ENCODE peak calls at places on chromosomes 6 and 20, in four cellular contexts. H is endothelial cell of umbilical vein, Z is IMR-90, K is K562. D is an unnamed sample. For H3K9me1, the result is how much of the 10 kb centered on the place peaks cover.

GRCh38 chr6:36927114-36927513 is 27.4 kb upstream of the PI16 start:
- DNase-seq in H (no peak), K (no peak), Z (no peak), D (no peak)

GRCh38 chr20:64247970-64248841 is 7.3 kb upstream of the PCMTD2 start:
- DNase-seq in K (peak), Z (no peak), H (no peak), D (no peak)

GRCh38 chr6:84065718-84066290 is 32.2 kb downstream of the MRAP2 start:
- DNase-seq in H (peak), Z (peak), K (no peak), D (peak)

GRCh38 chr6:71107935-71108420 is 151.1 kb upstream of the B3GAT2 start:
- DNase-seq in Z (peak), K (no peak), H (peak), D (no peak)

GRCh38 chr6:90103056-90103793 is 193.4 kb downstream of the BACH2 start:
- DNase-seq in Z (no peak), K (no peak), H (no peak), D (no peak)

GRCh38 chr6:148530976-148531375 is 188.3 kb downstream of the SASH1 start:
- DNase-seq in K (no peak), Z (peak), H (no peak), D (no peak)

GRCh38 chr6:157755752-157756411 is 67.2 kb upstream of the SNX9 start:
- DNase-seq in H (no peak), K (no peak), Z (no peak), D (no peak)

GRCh38 chr20:12217382-12217781 is 299.7 kb downstream of the BTBD3 start:
- DNase-seq in K (no peak), H (no peak), Z (no peak), D (no peak)

GRCh38 chr6:164079275-164079600 is 664.7 kb downstream of the QKI start:
- DNase-seq in Z (no peak), K (no peak), H (no peak), D (no peak)

GRCh38 chr20:49400410-49400809 is 82.1 kb downstream of the KCNB1 start:
- DNase-seq in H (no peak), Z (peak), K (no peak), D (no peak)

GRCh38 chr6:53128842-53129241 is 19.8 kb downstream of the GCM1 start:
- DNase-seq in K (no peak), H (no peak), Z (no peak), D (peak)

GRCh38 chr6:36039113-36039512 is 11.5 kb downstream of the MAPK14 start:
- DNase-seq in H (peak), K (no peak), Z (no peak), D (no peak)

GRCh38 chr20:21704408-21705385 is 767 bp upstream of the PAX1 start:
- DNase-seq in K (no peak), H (no peak), Z (no peak), D (no peak)
- H3K9me1 ChIP-seq in K (under half), H (under half), Z (under half), D (under half)

GRCh38 chr20:40630723-40631631 is 58.1 kb downstream of the MAFB start:
- DNase-seq in K (no peak), H (no peak), Z (no peak), D (no peak)
- H3K9me1 ChIP-seq in K (under half), H (under half), Z (under half), D (under half)

GRCh38 chr6:44298864-44299263 is 14.3 kb downstream of the AARS2 start:
- DNase-seq in H (no peak), Z (no peak), K (no peak), D (no peak)

GRCh38 chr6:44301782-44302564 is 11.2 kb downstream of the AARS2 start:
- DNase-seq in K (no peak), Z (no peak), H (no peak), D (no peak)

GRCh38 chr6:44301106-44301505 is 12.0 kb downstream of the AARS2 start:
- DNase-seq in K (no peak), Z (no peak), H (no peak), D (no peak)

GRCh38 chr6:44298055-44298803 is 14.9 kb downstream of the AARS2 start:
- DNase-seq in K (no peak), Z (no peak), H (no peak), D (no peak)

GRCh38 chr6:44300424-44300823 is 12.7 kb downstream of the AARS2 start:
- DNase-seq in H (no peak), K (no peak), Z (no peak), D (no peak)
- H3K9me1 ChIP-seq in H (under half), K (under half), Z (under half), D (under half)

DNA sequence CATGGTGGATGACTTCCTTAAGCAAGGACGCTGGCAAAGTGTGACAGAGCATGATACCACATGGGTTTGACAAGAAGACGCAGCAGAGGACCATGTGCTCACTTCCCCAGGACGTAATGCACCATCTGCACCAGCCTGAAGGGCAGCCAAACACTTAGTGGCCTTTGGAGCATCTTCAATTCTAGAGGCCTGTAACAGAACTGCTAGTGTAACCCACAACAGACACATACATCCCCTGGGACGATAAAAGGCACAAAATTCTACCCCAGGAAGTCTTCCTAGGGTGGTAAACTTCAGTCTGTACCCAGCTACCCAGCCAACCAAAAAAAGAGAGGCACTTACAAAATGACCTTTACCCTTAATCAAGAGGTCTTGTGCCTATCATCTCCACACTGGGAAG is 9.2 kb upstream of the CPNE1 start:
- DNase-seq in Z (no peak), H (no peak), K (no peak), D (no peak)
- H3K9me1 ChIP-seq in Z (under half), H (under half), K (under half), D (under half)

DNA sequence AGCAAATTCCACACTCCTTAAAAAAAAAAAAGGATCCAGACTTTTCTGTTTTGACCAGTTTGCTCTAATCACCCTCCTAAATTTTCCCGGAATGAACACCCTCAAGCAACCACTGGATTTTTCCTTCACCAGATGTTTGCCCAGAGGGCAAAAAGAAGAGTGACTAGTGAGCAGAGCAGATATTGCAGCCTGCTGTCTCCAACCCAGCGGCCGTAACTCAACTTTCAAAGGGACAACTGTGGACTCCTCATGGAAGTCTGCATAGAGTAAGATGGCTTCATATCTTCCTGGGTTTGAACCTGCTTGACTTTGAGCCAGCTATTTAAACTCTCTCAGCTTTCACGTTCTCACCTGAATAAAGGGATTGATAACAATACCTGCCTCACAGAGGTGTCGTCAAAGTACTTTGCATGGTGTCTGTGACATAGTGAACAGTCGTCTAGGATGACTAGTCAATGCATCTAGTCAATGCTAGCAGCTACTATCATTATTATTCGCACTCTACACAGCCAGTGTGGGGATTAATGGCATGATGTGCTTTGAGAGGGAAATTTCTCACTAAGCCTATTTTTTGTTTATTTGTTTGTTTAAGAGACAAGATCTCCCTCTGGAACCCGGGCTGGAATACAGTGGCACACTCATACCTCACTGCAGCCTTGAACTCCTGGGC is 92.2 kb upstream of the HIVEP1 start:
- DNase-seq in K (peak), H (no peak), Z (no peak), D (no peak)
- H3K9me1 ChIP-seq in K (under half), H (under half), Z (under half), D (under half)

GRCh38 chr6:154737424-154737823 is 4.2 kb downstream of the SCAF8 start:
- DNase-seq in Z (no peak), K (no peak), H (no peak), D (no peak)

GRCh38 chr6:154733610-154734379 is 579 bp downstream of the SCAF8 start:
- DNase-seq in H (peak), K (peak), Z (peak), D (peak)

GRCh38 chr6:154732824-154733609 is at the start of gene SCAF8:
- DNase-seq in H (peak), Z (peak), K (peak), D (no peak)

GRCh38 chr6:154738561-154738961 is 5.3 kb downstream of the SCAF8 start:
- DNase-seq in H (peak), Z (peak), K (peak), D (no peak)

GRCh38 chr6:154736613-154737259 is 3.5 kb downstream of the SCAF8 start:
- DNase-seq in K (no peak), H (no peak), Z (no peak), D (no peak)
- H3K9me1 ChIP-seq in K (under half), H (under half), Z (under half), D (under half)

GRCh38 chr6:126660376-126660775 is 320.5 kb downstream of the CENPW start:
- DNase-seq in H (no peak), K (no peak), Z (no peak), D (no peak)
- H3K9me1 ChIP-seq in H (under half), K (under half), Z (under half), D (under half)

DNA sequence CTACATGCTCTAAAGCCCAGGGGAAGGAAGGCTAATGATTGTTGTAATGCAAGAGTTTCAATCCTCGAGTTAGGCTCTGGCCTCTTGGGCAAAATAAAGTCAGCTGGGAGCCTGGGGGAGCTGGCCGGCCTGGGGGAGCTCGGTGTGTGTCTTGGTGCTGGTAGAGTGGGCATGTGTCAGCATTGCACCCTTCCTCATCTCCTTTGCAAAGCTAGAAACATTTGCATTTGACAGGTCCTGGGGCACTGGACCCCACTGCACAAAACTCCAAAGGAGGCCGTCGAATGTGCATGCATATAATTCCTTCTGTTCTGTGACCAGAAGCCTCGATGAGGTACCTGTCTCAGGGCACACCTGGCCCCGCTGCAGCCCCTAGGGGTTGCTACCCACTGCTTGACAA is 74.6 kb upstream of the SLC22A23 start:
- DNase-seq in Z (no peak), K (no peak), H (no peak), D (no peak)
- H3K9me1 ChIP-seq in Z (under half), K (under half), H (under half), D (under half)

DNA sequence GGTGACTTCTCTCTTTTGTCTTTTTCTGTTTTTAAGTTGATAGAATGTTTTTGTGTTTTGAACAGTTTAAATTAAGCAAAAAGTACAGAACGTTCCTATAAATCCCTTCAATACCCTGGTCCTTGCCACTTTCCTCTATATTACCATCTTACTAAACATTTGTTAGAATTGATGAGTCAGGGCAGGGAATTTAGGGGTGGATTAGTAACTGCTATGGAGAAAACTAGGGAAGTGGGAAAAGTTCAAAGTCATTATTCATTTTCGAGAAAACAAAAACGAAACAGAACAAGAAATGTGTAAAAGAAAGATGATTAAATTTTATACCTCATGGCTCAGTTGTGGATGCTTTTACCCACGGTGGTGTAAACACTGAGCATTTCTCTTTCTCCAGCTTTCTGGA is 240.4 kb upstream of the SULF2 start:
- DNase-seq in Z (no peak), H (no peak), K (no peak), D (no peak)
- H3K9me1 ChIP-seq in Z (under half), H (under half), K (under half), D (under half)

D was measured in keratinocyte.